ENCODE peak calls at places on chromosomes 11 and 22, in six cellular contexts. One of them, this sample, is unnamed.

GRCh38 chr11:116782728-116783127 is 5.1 kb downstream of the ZPR1 start:
- DNase-seq in trophoblast cell: peak
- DNase-seq in IMR-90: peak
- DNase-seq in mesendoderm: no peak
- DNase-seq in mesenchymal stem cell: peak
- DNase-seq in H1: no peak
- DNase-seq in this sample: no peak

GRCh38 chr11:78708388-78708787 is 133.7 kb upstream of the NARS2 start:
- DNase-seq in trophoblast cell: peak
- DNase-seq in IMR-90: peak
- DNase-seq in mesendoderm: peak
- DNase-seq in mesenchymal stem cell: no peak
- DNase-seq in H1: no peak
- DNase-seq in this sample: no peak

GRCh38 chr11:73759520-73760065 is 1.3 kb downstream of the RAB6A start:
- DNase-seq in trophoblast cell: no peak
- DNase-seq in IMR-90: peak
- DNase-seq in mesendoderm: peak
- DNase-seq in mesenchymal stem cell: peak
- DNase-seq in H1: no peak
- DNase-seq in this sample: no peak

GRCh38 chr22:43476341-43476740 is 64.5 kb downstream of the MPPED1 start:
- DNase-seq in trophoblast cell: no peak
- DNase-seq in IMR-90: no peak
- DNase-seq in mesendoderm: peak
- DNase-seq in mesenchymal stem cell: no peak
- DNase-seq in H1: no peak
- DNase-seq in this sample: no peak

GRCh38 chr22:39946571-39947407 is 13.4 kb upstream of the TMA7B start:
- DNase-seq in trophoblast cell: no peak
- DNase-seq in IMR-90: no peak
- DNase-seq in mesendoderm: peak
- DNase-seq in mesenchymal stem cell: no peak
- DNase-seq in H1: no peak
- DNase-seq in this sample: no peak

GRCh38 chr11:111225871-111226270 is 19.7 kb upstream of the POU2AF2 start:
- DNase-seq in trophoblast cell: no peak
- DNase-seq in IMR-90: no peak
- DNase-seq in mesendoderm: no peak
- DNase-seq in mesenchymal stem cell: no peak
- DNase-seq in H1: no peak
- DNase-seq in this sample: no peak

GRCh38 chr22:41801147-41801819 is 804 bp downstream of the CCDC134 start:
- DNase-seq in trophoblast cell: no peak
- DNase-seq in IMR-90: no peak
- DNase-seq in mesendoderm: no peak
- DNase-seq in mesenchymal stem cell: no peak
- DNase-seq in H1: no peak
- DNase-seq in this sample: no peak

GRCh38 chr11:11966826-11967668 is 41.4 kb downstream of the DKK3 start:
- DNase-seq in trophoblast cell: peak
- DNase-seq in IMR-90: peak
- DNase-seq in mesendoderm: peak
- DNase-seq in mesenchymal stem cell: peak
- DNase-seq in H1: peak
- DNase-seq in this sample: peak

GRCh38 chr22:19448076-19448607 is 631 bp upstream of the C22orf39 start:
- DNase-seq in trophoblast cell: peak
- DNase-seq in IMR-90: peak
- DNase-seq in mesendoderm: peak
- DNase-seq in mesenchymal stem cell: peak
- DNase-seq in H1: no peak
- DNase-seq in this sample: no peak

GRCh38 chr11:13486926-13487660 is 8.7 kb downstream of the PTH start:
- DNase-seq in trophoblast cell: peak
- DNase-seq in IMR-90: no peak
- DNase-seq in mesendoderm: peak
- DNase-seq in mesenchymal stem cell: peak
- DNase-seq in H1: peak
- DNase-seq in this sample: peak

GRCh38 chr11:82085493-82085892 is 648.2 kb downstream of the FAM181B start:
- DNase-seq in trophoblast cell: no peak
- DNase-seq in IMR-90: no peak
- DNase-seq in mesendoderm: peak
- DNase-seq in mesenchymal stem cell: no peak
- DNase-seq in H1: no peak
- DNase-seq in this sample: no peak

GRCh38 chr11:102604875-102605274 is 20.3 kb downstream of the MMP20 start:
- DNase-seq in trophoblast cell: no peak
- DNase-seq in IMR-90: no peak
- DNase-seq in mesendoderm: peak
- DNase-seq in mesenchymal stem cell: no peak
- DNase-seq in H1: no peak
- DNase-seq in this sample: no peak

GRCh38 chr11:15180212-15180814 is 65.6 kb downstream of the INSC start:
- DNase-seq in trophoblast cell: no peak
- DNase-seq in IMR-90: no peak
- DNase-seq in mesendoderm: no peak
- DNase-seq in mesenchymal stem cell: peak
- DNase-seq in H1: no peak
- DNase-seq in this sample: no peak

GRCh38 chr11:130560000-130560852 is 111.8 kb downstream of the ADAMTS15 start:
- DNase-seq in trophoblast cell: peak
- DNase-seq in IMR-90: no peak
- DNase-seq in mesendoderm: peak
- DNase-seq in mesenchymal stem cell: peak
- DNase-seq in H1: no peak
- DNase-seq in this sample: no peak

GRCh38 chr22:33038131-33038772 is 19.9 kb downstream of the SYN3 start:
- DNase-seq in trophoblast cell: no peak
- DNase-seq in IMR-90: no peak
- DNase-seq in mesendoderm: peak
- DNase-seq in mesenchymal stem cell: no peak
- DNase-seq in H1: no peak
- DNase-seq in this sample: peak

GRCh38 chr11:2383823-2384722 is 7.0 kb downstream of the CD81 start:
- DNase-seq in trophoblast cell: no peak
- DNase-seq in IMR-90: no peak
- DNase-seq in mesendoderm: no peak
- DNase-seq in mesenchymal stem cell: no peak
- DNase-seq in H1: peak
- DNase-seq in this sample: no peak

GRCh38 chr11:115893701-115894100 is 389.5 kb upstream of the CADM1 start:
- DNase-seq in trophoblast cell: peak
- DNase-seq in IMR-90: peak
- DNase-seq in mesendoderm: peak
- DNase-seq in mesenchymal stem cell: no peak
- DNase-seq in H1: no peak
- DNase-seq in this sample: no peak

GRCh38 chr11:26105762-26106423 is 226.0 kb upstream of the ANO3 start:
- DNase-seq in trophoblast cell: no peak
- DNase-seq in IMR-90: no peak
- DNase-seq in mesendoderm: no peak
- DNase-seq in mesenchymal stem cell: no peak
- DNase-seq in H1: no peak
- DNase-seq in this sample: no peak

GRCh38 chr11:112033902-112034301 is 8.7 kb downstream of the DLAT start:
- DNase-seq in trophoblast cell: no peak
- DNase-seq in IMR-90: no peak
- DNase-seq in mesendoderm: no peak
- DNase-seq in mesenchymal stem cell: no peak
- DNase-seq in H1: no peak
- DNase-seq in this sample: no peak

GRCh38 chr22:48975252-48975780 is 852.4 kb downstream of the BRD1 start:
- DNase-seq in trophoblast cell: no peak
- DNase-seq in IMR-90: no peak
- DNase-seq in mesendoderm: no peak
- DNase-seq in mesenchymal stem cell: no peak
- DNase-seq in H1: peak
- DNase-seq in this sample: no peak

GRCh38 chr11:60786811-60787567 is 1.9 kb downstream of the MS4A10 start:
- DNase-seq in trophoblast cell: no peak
- DNase-seq in IMR-90: peak
- DNase-seq in mesendoderm: no peak
- DNase-seq in mesenchymal stem cell: peak
- DNase-seq in H1: no peak
- DNase-seq in this sample: no peak

GRCh38 chr22:26502688-26503561 is 9.3 kb downstream of the TFIP11 start:
- DNase-seq in trophoblast cell: no peak
- DNase-seq in IMR-90: peak
- DNase-seq in mesendoderm: peak
- DNase-seq in mesenchymal stem cell: peak
- DNase-seq in H1: peak
- DNase-seq in this sample: peak

GRCh38 chr11:61682093-61682732 is 2.0 kb downstream of the DAGLA start:
- DNase-seq in trophoblast cell: no peak
- DNase-seq in IMR-90: no peak
- DNase-seq in mesendoderm: no peak
- DNase-seq in mesenchymal stem cell: peak
- DNase-seq in H1: no peak
- DNase-seq in this sample: no peak

GRCh38 chr11:44658451-44658850 is 68.3 kb upstream of the TSPAN18 start:
- DNase-seq in trophoblast cell: no peak
- DNase-seq in IMR-90: peak
- DNase-seq in mesendoderm: peak
- DNase-seq in mesenchymal stem cell: peak
- DNase-seq in H1: no peak
- DNase-seq in this sample: no peak

GRCh38 chr11:47899801-47900200 is 51.7 kb upstream of the NUP160 start:
- DNase-seq in trophoblast cell: no peak
- DNase-seq in IMR-90: no peak
- DNase-seq in mesendoderm: no peak
- DNase-seq in mesenchymal stem cell: no peak
- DNase-seq in H1: no peak
- DNase-seq in this sample: no peak

GRCh38 chr11:67548555-67549110 is 25.4 kb upstream of the CABP2 start:
- DNase-seq in trophoblast cell: no peak
- DNase-seq in IMR-90: no peak
- DNase-seq in mesendoderm: no peak
- DNase-seq in mesenchymal stem cell: no peak
- DNase-seq in H1: no peak
- DNase-seq in this sample: no peak

GRCh38 chr11:69799582-69799981 is 19.6 kb downstream of the FGF3 start:
- DNase-seq in trophoblast cell: peak
- DNase-seq in IMR-90: peak
- DNase-seq in mesendoderm: peak
- DNase-seq in mesenchymal stem cell: peak
- DNase-seq in H1: no peak
- DNase-seq in this sample: no peak

GRCh38 chr11:68714047-68714856 is 29.9 kb downstream of the GAL start:
- DNase-seq in trophoblast cell: no peak
- DNase-seq in IMR-90: no peak
- DNase-seq in mesendoderm: no peak
- DNase-seq in mesenchymal stem cell: no peak
- DNase-seq in H1: no peak
- DNase-seq in this sample: no peak

GRCh38 chr11:56783448-56784041 is 35.0 kb upstream of the OR9G4 start:
- DNase-seq in trophoblast cell: no peak
- DNase-seq in IMR-90: peak
- DNase-seq in mesendoderm: peak
- DNase-seq in mesenchymal stem cell: peak
- DNase-seq in H1: no peak
- DNase-seq in this sample: peak

GRCh38 chr11:1717745-1718144 is 20.8 kb downstream of the KRTAP5-6 start:
- DNase-seq in trophoblast cell: no peak
- DNase-seq in IMR-90: no peak
- DNase-seq in mesendoderm: no peak
- DNase-seq in mesenchymal stem cell: no peak
- DNase-seq in H1: no peak
- DNase-seq in this sample: no peak

DNA sequence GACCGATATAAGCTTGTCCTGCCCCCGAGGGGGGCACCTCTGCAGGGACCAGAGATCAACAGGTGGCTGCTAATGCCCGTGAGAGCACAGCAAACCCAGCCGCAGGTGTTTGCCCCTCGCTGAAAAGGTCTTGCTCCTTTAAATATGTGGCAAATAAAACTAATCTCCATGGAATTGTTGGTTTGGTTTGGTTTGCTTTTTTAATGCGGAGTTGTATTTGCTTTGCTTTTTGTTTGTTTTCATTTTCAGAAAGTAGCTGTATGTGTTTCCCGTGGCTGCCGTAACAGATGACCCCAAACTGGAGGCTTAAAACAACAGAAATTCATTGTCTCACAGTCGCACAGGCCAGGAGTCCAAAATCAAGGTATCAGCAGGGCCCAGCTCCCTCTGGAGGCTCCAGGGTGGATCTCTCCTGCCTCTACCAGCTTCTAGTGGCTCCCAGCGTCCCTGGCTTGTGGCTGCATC is 93.0 kb downstream of the CELSR1 start:
- DNase-seq in trophoblast cell: no peak
- DNase-seq in IMR-90: no peak
- DNase-seq in mesendoderm: no peak
- DNase-seq in mesenchymal stem cell: no peak
- DNase-seq in H1: no peak
- DNase-seq in this sample: no peak
- H3K9ac ChIP-seq in trophoblast cell: no peak
- H3K9ac ChIP-seq in IMR-90: no peak
- H3K9ac ChIP-seq in mesendoderm: no peak
- H3K9ac ChIP-seq in mesenchymal stem cell: no peak
- H3K9ac ChIP-seq in H1: no peak
- H3K9ac ChIP-seq in this sample: no peak

GRCh38 chr11:64560139-64560771 is 30.8 kb upstream of the SLC22A12 start:
- DNase-seq in trophoblast cell: no peak
- DNase-seq in IMR-90: no peak
- DNase-seq in mesendoderm: peak
- DNase-seq in mesenchymal stem cell: no peak
- DNase-seq in H1: no peak
- DNase-seq in this sample: no peak
- H3K18ac ChIP-seq in trophoblast cell: peak
- H3K18ac ChIP-seq in IMR-90: no peak
- H3K18ac ChIP-seq in mesendoderm: no peak
- H3K18ac ChIP-seq in mesenchymal stem cell: no peak
- H3K18ac ChIP-seq in H1: peak
- H3K18ac ChIP-seq in this sample: peak

GRCh38 chr11:35166369-35167360 is 27.7 kb downstream of the CD44 start:
- DNase-seq in trophoblast cell: peak
- DNase-seq in IMR-90: peak
- DNase-seq in mesendoderm: no peak
- DNase-seq in mesenchymal stem cell: peak
- DNase-seq in H1: no peak
- DNase-seq in this sample: no peak
- H3K4me3 ChIP-seq in trophoblast cell: no peak
- H3K4me3 ChIP-seq in IMR-90: no peak
- H3K4me3 ChIP-seq in mesendoderm: no peak
- H3K4me3 ChIP-seq in mesenchymal stem cell: no peak
- H3K4me3 ChIP-seq in H1: no peak
- H3K4me3 ChIP-seq in this sample: no peak

DNA sequence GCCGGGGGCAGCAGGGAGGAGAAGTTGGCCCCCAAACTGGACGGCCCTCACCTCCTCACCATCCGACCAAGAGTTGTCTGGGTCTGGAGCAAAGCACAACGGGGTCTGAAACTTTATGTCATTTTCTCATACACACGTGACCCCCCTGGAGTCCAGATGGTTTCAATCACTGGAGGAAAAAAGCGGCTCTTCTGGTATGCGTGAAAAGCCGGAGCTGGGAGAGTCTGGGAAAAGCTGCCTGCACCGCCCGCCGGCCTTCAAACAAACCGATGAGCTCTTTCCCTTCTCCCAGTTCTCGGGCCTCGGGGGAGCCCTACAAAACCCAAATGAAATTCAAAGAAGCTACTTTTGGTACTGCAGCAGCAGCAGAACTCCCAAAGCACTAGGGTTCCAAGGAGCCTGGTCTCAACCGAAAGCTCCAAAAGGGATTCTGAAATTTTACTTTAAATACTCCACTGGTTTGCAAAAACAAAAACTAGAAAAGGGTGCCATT is 39.7 kb upstream of the AKIP1 start:
- DNase-seq in trophoblast cell: peak
- DNase-seq in IMR-90: peak
- DNase-seq in mesendoderm: peak
- DNase-seq in mesenchymal stem cell: peak
- DNase-seq in H1: peak
- DNase-seq in this sample: peak
- H3K9ac ChIP-seq in trophoblast cell: no peak
- H3K9ac ChIP-seq in IMR-90: peak
- H3K9ac ChIP-seq in mesendoderm: peak
- H3K9ac ChIP-seq in mesenchymal stem cell: peak
- H3K9ac ChIP-seq in H1: no peak
- H3K9ac ChIP-seq in this sample: no peak